ENCODE peak calls at places on chromosome 21, in six cellular contexts. One of them, this sample, is unnamed.
A peak's percentile ranks its signal among the peaks of the same experiment; 100 is the strongest.

GRCh38 chr21:46161800-46162592 is 6.6 kb upstream of the FTCD start:
- DNase-seq in A549: no peak
- DNase-seq in endothelial cell of umbilical vein: no peak
- DNase-seq in K562: no peak
- DNase-seq in GM12878: no peak
- DNase-seq in HepG2: no peak
- DNase-seq in this sample: no peak

GRCh38 chr21:35528109-35529042 is 479.3 kb upstream of the RUNX1 start:
- DNase-seq in A549: no peak
- DNase-seq in endothelial cell of umbilical vein: no peak
- DNase-seq in K562: no peak
- DNase-seq in GM12878: no peak
- DNase-seq in HepG2: no peak
- DNase-seq in this sample: peak; percentile 63

GRCh38 chr21:46093668-46094400 is 4.1 kb upstream of the COL6A2 start:
- DNase-seq in A549: no peak
- DNase-seq in endothelial cell of umbilical vein: no peak
- DNase-seq in K562: no peak
- DNase-seq in GM12878: no peak
- DNase-seq in HepG2: no peak
- DNase-seq in this sample: no peak

GRCh38 chr21:21751286-21751685 is 753.1 kb downstream of the NCAM2 start:
- DNase-seq in A549: no peak
- DNase-seq in endothelial cell of umbilical vein: no peak
- DNase-seq in K562: no peak
- DNase-seq in GM12878: no peak
- DNase-seq in HepG2: no peak
- DNase-seq in this sample: no peak

GRCh38 chr21:17903029-17903806 is 84.1 kb upstream of the C21orf91 start:
- DNase-seq in A549: no peak
- DNase-seq in endothelial cell of umbilical vein: peak; percentile 29
- DNase-seq in K562: no peak
- DNase-seq in GM12878: no peak
- DNase-seq in HepG2: no peak
- DNase-seq in this sample: peak; percentile 17

GRCh38 chr21:29145354-29145782 is 14.9 kb downstream of the MAP3K7CL start:
- DNase-seq in A549: peak; percentile 3
- DNase-seq in endothelial cell of umbilical vein: peak; percentile 96
- DNase-seq in K562: no peak
- DNase-seq in GM12878: no peak
- DNase-seq in HepG2: peak; percentile 6
- DNase-seq in this sample: no peak

GRCh38 chr21:17083084-17083483 is 429.8 kb upstream of the CXADR start:
- DNase-seq in A549: no peak
- DNase-seq in endothelial cell of umbilical vein: no peak
- DNase-seq in K562: no peak
- DNase-seq in GM12878: no peak
- DNase-seq in HepG2: no peak
- DNase-seq in this sample: no peak

GRCh38 chr21:44656868-44657267 is 864 bp upstream of the KRTAP12-3 start:
- DNase-seq in A549: no peak
- DNase-seq in endothelial cell of umbilical vein: no peak
- DNase-seq in K562: no peak
- DNase-seq in GM12878: no peak
- DNase-seq in HepG2: no peak
- DNase-seq in this sample: no peak

GRCh38 chr21:45338326-45339017 is 50.8 kb upstream of the POFUT2 start:
- DNase-seq in A549: no peak
- DNase-seq in endothelial cell of umbilical vein: no peak
- DNase-seq in K562: no peak
- DNase-seq in GM12878: no peak
- DNase-seq in HepG2: no peak
- DNase-seq in this sample: no peak

GRCh38 chr21:42534901-42535378 is 21.3 kb downstream of the SLC37A1 start:
- DNase-seq in A549: no peak
- DNase-seq in endothelial cell of umbilical vein: no peak
- DNase-seq in K562: no peak
- DNase-seq in GM12878: peak; percentile 80
- DNase-seq in HepG2: no peak
- DNase-seq in this sample: no peak

GRCh38 chr21:25402134-25402957 is 204.9 kb downstream of the MRPL39 start:
- DNase-seq in A549: no peak
- DNase-seq in endothelial cell of umbilical vein: no peak
- DNase-seq in K562: no peak
- DNase-seq in GM12878: no peak
- DNase-seq in HepG2: no peak
- DNase-seq in this sample: peak; percentile 37

GRCh38 chr21:25428537-25428936 is 178.7 kb downstream of the MRPL39 start:
- DNase-seq in A549: no peak
- DNase-seq in endothelial cell of umbilical vein: no peak
- DNase-seq in K562: no peak
- DNase-seq in GM12878: no peak
- DNase-seq in HepG2: no peak
- DNase-seq in this sample: no peak

GRCh38 chr21:34639882-34640788 is 25.2 kb upstream of the RCAN1 start:
- DNase-seq in A549: no peak
- DNase-seq in endothelial cell of umbilical vein: no peak
- DNase-seq in K562: peak; percentile 32
- DNase-seq in GM12878: peak; percentile 66
- DNase-seq in HepG2: no peak
- DNase-seq in this sample: no peak

GRCh38 chr21:34336245-34336644 is 27.6 kb upstream of the KCNE2 start:
- DNase-seq in A549: no peak
- DNase-seq in endothelial cell of umbilical vein: no peak
- DNase-seq in K562: no peak
- DNase-seq in GM12878: no peak
- DNase-seq in HepG2: no peak
- DNase-seq in this sample: no peak

GRCh38 chr21:38780879-38781278 is 24.9 kb upstream of the ETS2 start:
- DNase-seq in A549: no peak
- DNase-seq in endothelial cell of umbilical vein: no peak
- DNase-seq in K562: no peak
- DNase-seq in GM12878: peak; percentile 34
- DNase-seq in HepG2: no peak
- DNase-seq in this sample: no peak

GRCh38 chr21:38787461-38788274 is 18.1 kb upstream of the ETS2 start:
- DNase-seq in A549: peak; percentile 79
- DNase-seq in endothelial cell of umbilical vein: no peak
- DNase-seq in K562: peak; percentile 75
- DNase-seq in GM12878: no peak
- DNase-seq in HepG2: peak; percentile 99
- DNase-seq in this sample: peak; percentile 76

GRCh38 chr21:38785483-38785882 is 20.2 kb upstream of the ETS2 start:
- DNase-seq in A549: no peak
- DNase-seq in endothelial cell of umbilical vein: no peak
- DNase-seq in K562: no peak
- DNase-seq in GM12878: no peak
- DNase-seq in HepG2: no peak
- DNase-seq in this sample: no peak

GRCh38 chr21:38788275-38788911 is 17.3 kb upstream of the ETS2 start:
- DNase-seq in A549: no peak
- DNase-seq in endothelial cell of umbilical vein: peak; percentile 21
- DNase-seq in K562: no peak
- DNase-seq in GM12878: no peak
- DNase-seq in HepG2: peak; percentile 62
- DNase-seq in this sample: no peak

DNA sequence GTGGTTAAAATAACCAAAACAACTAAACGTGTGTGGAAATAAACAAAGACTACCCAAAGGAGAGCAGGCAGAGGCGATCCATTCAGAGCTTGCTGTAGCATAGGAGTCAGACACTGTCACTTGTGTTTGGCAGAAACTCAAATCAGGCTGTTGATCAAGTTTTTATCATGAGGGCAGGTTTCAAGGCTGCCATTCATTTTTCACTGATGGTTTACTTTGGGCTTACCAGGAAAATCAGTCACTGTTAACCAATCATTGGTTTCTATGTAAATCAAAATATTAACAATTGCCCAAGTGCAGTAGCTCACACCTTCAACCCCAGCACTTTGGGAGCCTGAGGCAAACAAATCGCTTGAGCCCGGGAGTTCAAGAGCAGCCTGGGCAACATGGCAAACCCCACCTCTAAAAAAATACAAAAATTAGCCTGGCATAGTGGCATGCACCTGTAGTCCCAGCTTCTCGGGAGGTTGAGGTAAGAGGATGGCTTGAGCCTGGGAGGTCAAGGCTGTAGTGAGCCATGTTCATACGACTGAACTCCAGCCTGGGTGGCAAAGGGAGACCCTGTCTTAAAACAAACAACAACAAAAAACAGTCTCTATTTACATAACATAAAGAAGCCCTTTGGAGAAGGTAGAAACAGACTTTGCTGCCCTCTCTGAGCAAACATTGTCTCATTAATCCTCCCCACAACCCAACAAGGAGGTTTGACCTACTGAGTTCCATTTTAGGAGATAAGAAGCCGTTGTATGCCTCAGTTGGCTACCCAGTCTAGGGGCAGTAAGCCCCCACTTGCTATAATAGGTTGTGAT is 21.1 kb upstream of the ETS2 start:
- DNase-seq in A549: no peak
- DNase-seq in endothelial cell of umbilical vein: no peak
- DNase-seq in K562: no peak
- DNase-seq in GM12878: no peak
- DNase-seq in HepG2: peak; percentile 52
- DNase-seq in this sample: no peak
- TF ChIP-seq MYC in A549: no peak
- TF ChIP-seq MYC in endothelial cell of umbilical vein: no peak
- TF ChIP-seq MYC in K562: no peak
- TF ChIP-seq MYC in GM12878: no peak
- TF ChIP-seq MYC in HepG2: no peak
- TF ChIP-seq MYC in this sample: no peak

GRCh38 chr21:33105088-33105487 is 35.1 kb downstream of the OLIG1 start:
- DNase-seq in A549: no peak
- DNase-seq in endothelial cell of umbilical vein: no peak
- DNase-seq in K562: no peak
- DNase-seq in GM12878: no peak
- DNase-seq in HepG2: no peak
- DNase-seq in this sample: no peak

GRCh38 chr21:33101300-33102005 is 31.5 kb downstream of the OLIG1 start:
- DNase-seq in A549: no peak
- DNase-seq in endothelial cell of umbilical vein: no peak
- DNase-seq in K562: no peak
- DNase-seq in GM12878: no peak
- DNase-seq in HepG2: no peak
- DNase-seq in this sample: peak; percentile 98

GRCh38 chr21:33096426-33096825 is 26.5 kb downstream of the OLIG1 start:
- DNase-seq in A549: no peak
- DNase-seq in endothelial cell of umbilical vein: no peak
- DNase-seq in K562: no peak
- DNase-seq in GM12878: no peak
- DNase-seq in HepG2: no peak
- DNase-seq in this sample: peak; percentile 80

GRCh38 chr21:33099131-33099530 is 29.2 kb downstream of the OLIG1 start:
- DNase-seq in A549: no peak
- DNase-seq in endothelial cell of umbilical vein: no peak
- DNase-seq in K562: no peak
- DNase-seq in GM12878: no peak
- DNase-seq in HepG2: no peak
- DNase-seq in this sample: peak; percentile 31
- TF ChIP-seq MYC in A549: no peak
- TF ChIP-seq MYC in endothelial cell of umbilical vein: no peak
- TF ChIP-seq MYC in K562: no peak
- TF ChIP-seq MYC in GM12878: no peak
- TF ChIP-seq MYC in HepG2: no peak
- TF ChIP-seq MYC in this sample: no peak

GRCh38 chr21:15627823-15628222 is 102.0 kb upstream of the USP25 start:
- DNase-seq in A549: no peak
- DNase-seq in endothelial cell of umbilical vein: no peak
- DNase-seq in K562: no peak
- DNase-seq in GM12878: no peak
- DNase-seq in HepG2: no peak
- DNase-seq in this sample: no peak

GRCh38 chr21:15624646-15625045 is 105.1 kb upstream of the USP25 start:
- DNase-seq in A549: no peak
- DNase-seq in endothelial cell of umbilical vein: no peak
- DNase-seq in K562: no peak
- DNase-seq in GM12878: no peak
- DNase-seq in HepG2: no peak
- DNase-seq in this sample: no peak

GRCh38 chr21:15627011-15627410 is 102.8 kb upstream of the USP25 start:
- DNase-seq in A549: no peak
- DNase-seq in endothelial cell of umbilical vein: no peak
- DNase-seq in K562: no peak
- DNase-seq in GM12878: no peak
- DNase-seq in HepG2: no peak
- DNase-seq in this sample: no peak

GRCh38 chr21:15620892-15621291 is 108.9 kb upstream of the USP25 start:
- DNase-seq in A549: no peak
- DNase-seq in endothelial cell of umbilical vein: no peak
- DNase-seq in K562: no peak
- DNase-seq in GM12878: no peak
- DNase-seq in HepG2: no peak
- DNase-seq in this sample: peak; percentile 8

DNA sequence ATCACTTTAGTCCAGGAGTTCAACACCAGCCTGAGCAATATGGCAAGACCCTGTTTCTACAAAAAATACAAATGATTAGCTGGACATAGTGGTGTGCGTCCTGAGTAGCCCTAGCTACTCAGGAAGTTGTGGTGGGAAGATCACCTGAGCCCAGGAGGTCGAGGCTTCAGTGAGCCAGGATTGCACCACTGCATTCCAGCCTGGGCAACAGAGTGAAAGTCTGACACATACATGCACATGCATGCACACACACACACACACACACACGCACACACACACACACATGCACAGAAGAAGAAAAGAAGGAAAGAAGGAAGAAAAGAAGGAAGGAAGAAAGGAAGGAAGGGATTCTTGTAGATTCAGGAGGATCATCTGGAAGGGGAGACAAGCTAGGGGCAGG is 104.4 kb upstream of the USP25 start:
- DNase-seq in A549: no peak
- DNase-seq in endothelial cell of umbilical vein: no peak
- DNase-seq in K562: no peak
- DNase-seq in GM12878: no peak
- DNase-seq in HepG2: no peak
- DNase-seq in this sample: no peak
- TF ChIP-seq MYC in A549: no peak
- TF ChIP-seq MYC in endothelial cell of umbilical vein: no peak
- TF ChIP-seq MYC in K562: no peak
- TF ChIP-seq MYC in GM12878: no peak
- TF ChIP-seq MYC in HepG2: no peak
- TF ChIP-seq MYC in this sample: no peak

GRCh38 chr21:36747114-36747814 is 48.3 kb downstream of the SIM2 start:
- DNase-seq in A549: no peak
- DNase-seq in endothelial cell of umbilical vein: no peak
- DNase-seq in K562: peak; percentile 88
- DNase-seq in GM12878: no peak
- DNase-seq in HepG2: no peak
- DNase-seq in this sample: peak; percentile 24
- TF ChIP-seq MYC in A549: no peak
- TF ChIP-seq MYC in endothelial cell of umbilical vein: no peak
- TF ChIP-seq MYC in K562: no peak
- TF ChIP-seq MYC in GM12878: no peak
- TF ChIP-seq MYC in HepG2: no peak
- TF ChIP-seq MYC in this sample: no peak

This sample was measured in NB4.